ENCODE peak calls at places on chromosomes 7 and 10, in six cellular contexts. One of them, this sample, is unnamed.

GRCh38 chr10:7111089-7111488 is 299.7 kb downstream of the SFMBT2 start:
- DNase-seq in fibroblast of lung: no peak
- DNase-seq in hepatocyte: no peak
- DNase-seq in lower lobe of right lung: no peak
- DNase-seq in NB4: no peak
- DNase-seq in cardiac fibroblast: no peak
- DNase-seq in this sample: no peak

GRCh38 chr7:102093599-102094001 is 193.1 kb upstream of the SH2B2 start:
- DNase-seq in fibroblast of lung: no peak
- DNase-seq in hepatocyte: no peak
- DNase-seq in lower lobe of right lung: no peak
- DNase-seq in NB4: no peak
- DNase-seq in cardiac fibroblast: no peak
- DNase-seq in this sample: no peak

GRCh38 chr7:101684980-101685323 is 55.9 kb upstream of the MYL10 start:
- DNase-seq in fibroblast of lung: no peak
- DNase-seq in hepatocyte: no peak
- DNase-seq in lower lobe of right lung: no peak
- DNase-seq in NB4: no peak
- DNase-seq in cardiac fibroblast: no peak
- DNase-seq in this sample: no peak

GRCh38 chr7:135558337-135558767 is 635 bp downstream of the NUP205 start:
- DNase-seq in fibroblast of lung: peak
- DNase-seq in hepatocyte: peak
- DNase-seq in lower lobe of right lung: peak
- DNase-seq in NB4: peak
- DNase-seq in cardiac fibroblast: peak
- DNase-seq in this sample: peak

GRCh38 chr7:110170762-110171161 is 920.2 kb upstream of the LRRN3 start:
- DNase-seq in fibroblast of lung: peak
- DNase-seq in hepatocyte: peak
- DNase-seq in lower lobe of right lung: no peak
- DNase-seq in NB4: no peak
- DNase-seq in cardiac fibroblast: no peak
- DNase-seq in this sample: no peak

GRCh38 chr7:157010588-157011332 is at the start of gene MNX1:
- DNase-seq in fibroblast of lung: no peak
- DNase-seq in hepatocyte: peak
- DNase-seq in lower lobe of right lung: peak
- DNase-seq in NB4: no peak
- DNase-seq in cardiac fibroblast: no peak
- DNase-seq in this sample: no peak

GRCh38 chr10:3666525-3667302 is 118.3 kb downstream of the KLF6 start:
- DNase-seq in fibroblast of lung: no peak
- DNase-seq in hepatocyte: no peak
- DNase-seq in lower lobe of right lung: peak
- DNase-seq in NB4: peak
- DNase-seq in cardiac fibroblast: no peak
- DNase-seq in this sample: no peak

GRCh38 chr7:56483153-56483552 is 366.9 kb upstream of the NUPR2 start:
- DNase-seq in fibroblast of lung: no peak
- DNase-seq in hepatocyte: no peak
- DNase-seq in lower lobe of right lung: no peak
- DNase-seq in NB4: no peak
- DNase-seq in cardiac fibroblast: no peak
- DNase-seq in this sample: no peak

GRCh38 chr10:105358911-105359310 is 717.8 kb downstream of the SORCS3 start:
- DNase-seq in fibroblast of lung: no peak
- DNase-seq in hepatocyte: no peak
- DNase-seq in lower lobe of right lung: no peak
- DNase-seq in NB4: no peak
- DNase-seq in cardiac fibroblast: no peak
- DNase-seq in this sample: no peak

GRCh38 chr7:95493247-95493646 is 7.5 kb downstream of the ASB4 start:
- DNase-seq in fibroblast of lung: peak
- DNase-seq in hepatocyte: no peak
- DNase-seq in lower lobe of right lung: no peak
- DNase-seq in NB4: no peak
- DNase-seq in cardiac fibroblast: peak
- DNase-seq in this sample: no peak

GRCh38 chr10:115665549-115665948 is 572.4 kb downstream of the ATRNL1 start:
- DNase-seq in fibroblast of lung: peak
- DNase-seq in hepatocyte: no peak
- DNase-seq in lower lobe of right lung: no peak
- DNase-seq in NB4: no peak
- DNase-seq in cardiac fibroblast: peak
- DNase-seq in this sample: no peak

GRCh38 chr7:27129729-27130539 is 623 bp downstream of the HOXA4 start:
- DNase-seq in fibroblast of lung: no peak
- DNase-seq in hepatocyte: peak
- DNase-seq in lower lobe of right lung: peak
- DNase-seq in NB4: peak
- DNase-seq in cardiac fibroblast: no peak
- DNase-seq in this sample: no peak

GRCh38 chr7:7228472-7228871 is 46.1 kb downstream of the C1GALT1 start:
- DNase-seq in fibroblast of lung: no peak
- DNase-seq in hepatocyte: no peak
- DNase-seq in lower lobe of right lung: no peak
- DNase-seq in NB4: no peak
- DNase-seq in cardiac fibroblast: peak
- DNase-seq in this sample: no peak

GRCh38 chr10:26839966-26840627 is 20.7 kb downstream of the ABI1 start:
- DNase-seq in fibroblast of lung: peak
- DNase-seq in hepatocyte: no peak
- DNase-seq in lower lobe of right lung: no peak
- DNase-seq in NB4: no peak
- DNase-seq in cardiac fibroblast: no peak
- DNase-seq in this sample: no peak

GRCh38 chr7:24255139-24255538 is 28.9 kb upstream of the NPY start:
- DNase-seq in fibroblast of lung: no peak
- DNase-seq in hepatocyte: no peak
- DNase-seq in lower lobe of right lung: no peak
- DNase-seq in NB4: peak
- DNase-seq in cardiac fibroblast: no peak
- DNase-seq in this sample: no peak

GRCh38 chr10:25061711-25062455 is 45.5 kb downstream of the THNSL1 start:
- DNase-seq in fibroblast of lung: no peak
- DNase-seq in hepatocyte: peak
- DNase-seq in lower lobe of right lung: no peak
- DNase-seq in NB4: no peak
- DNase-seq in cardiac fibroblast: peak
- DNase-seq in this sample: peak

GRCh38 chr7:12722136-12722535 is 34.7 kb downstream of the ARL4A start:
- DNase-seq in fibroblast of lung: no peak
- DNase-seq in hepatocyte: no peak
- DNase-seq in lower lobe of right lung: no peak
- DNase-seq in NB4: peak
- DNase-seq in cardiac fibroblast: no peak
- DNase-seq in this sample: no peak

GRCh38 chr7:158000160-158000559 is 587.5 kb downstream of the PTPRN2 start:
- DNase-seq in fibroblast of lung: no peak
- DNase-seq in hepatocyte: no peak
- DNase-seq in lower lobe of right lung: no peak
- DNase-seq in NB4: no peak
- DNase-seq in cardiac fibroblast: no peak
- DNase-seq in this sample: no peak

GRCh38 chr10:31322647-31323046 is 3.6 kb downstream of the ZEB1 start:
- DNase-seq in fibroblast of lung: peak
- DNase-seq in hepatocyte: no peak
- DNase-seq in lower lobe of right lung: no peak
- DNase-seq in NB4: peak
- DNase-seq in cardiac fibroblast: peak
- DNase-seq in this sample: no peak

GRCh38 chr7:116324582-116324981 is 114.2 kb downstream of the TES start:
- DNase-seq in fibroblast of lung: no peak
- DNase-seq in hepatocyte: no peak
- DNase-seq in lower lobe of right lung: no peak
- DNase-seq in NB4: no peak
- DNase-seq in cardiac fibroblast: no peak
- DNase-seq in this sample: no peak

GRCh38 chr7:100875356-100875751 is 451 bp downstream of the SRRT start:
- DNase-seq in fibroblast of lung: no peak
- DNase-seq in hepatocyte: peak
- DNase-seq in lower lobe of right lung: no peak
- DNase-seq in NB4: peak
- DNase-seq in cardiac fibroblast: no peak
- DNase-seq in this sample: no peak

GRCh38 chr10:51244739-51245138 is 170.5 kb downstream of the PRKG1 start:
- DNase-seq in fibroblast of lung: peak
- DNase-seq in hepatocyte: peak
- DNase-seq in lower lobe of right lung: no peak
- DNase-seq in NB4: no peak
- DNase-seq in cardiac fibroblast: peak
- DNase-seq in this sample: peak

DNA sequence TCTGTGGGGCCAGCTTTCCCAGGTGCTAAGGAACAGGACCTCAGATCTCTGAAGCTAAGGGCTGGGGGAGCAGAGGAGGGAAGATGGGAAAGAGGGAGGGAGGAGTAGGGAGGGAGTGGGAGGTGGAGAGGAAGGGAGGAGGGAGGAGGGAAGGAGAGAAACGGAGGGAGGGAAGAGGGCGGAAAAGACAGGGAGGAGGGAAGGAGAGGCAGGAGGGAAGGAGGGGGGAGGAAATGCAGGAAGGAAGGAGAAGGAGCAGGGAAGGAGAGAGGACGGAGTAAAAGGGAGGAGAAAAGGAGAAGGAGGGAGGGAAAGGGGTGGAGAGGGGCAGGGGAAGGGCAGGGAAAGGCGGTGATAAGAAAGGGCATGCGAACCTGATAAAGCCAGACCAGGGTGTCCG is 71.0 kb upstream of the FAM20C start:
- DNase-seq in fibroblast of lung: no peak
- DNase-seq in hepatocyte: peak
- DNase-seq in lower lobe of right lung: no peak
- DNase-seq in NB4: no peak
- DNase-seq in cardiac fibroblast: no peak
- DNase-seq in this sample: no peak
- H3K4me3 ChIP-seq in fibroblast of lung: no peak
- H3K4me3 ChIP-seq in hepatocyte: no peak
- H3K4me3 ChIP-seq in lower lobe of right lung: no peak
- H3K4me3 ChIP-seq in NB4: no peak
- H3K4me3 ChIP-seq in cardiac fibroblast: no peak
- H3K4me3 ChIP-seq in this sample: no peak

DNA sequence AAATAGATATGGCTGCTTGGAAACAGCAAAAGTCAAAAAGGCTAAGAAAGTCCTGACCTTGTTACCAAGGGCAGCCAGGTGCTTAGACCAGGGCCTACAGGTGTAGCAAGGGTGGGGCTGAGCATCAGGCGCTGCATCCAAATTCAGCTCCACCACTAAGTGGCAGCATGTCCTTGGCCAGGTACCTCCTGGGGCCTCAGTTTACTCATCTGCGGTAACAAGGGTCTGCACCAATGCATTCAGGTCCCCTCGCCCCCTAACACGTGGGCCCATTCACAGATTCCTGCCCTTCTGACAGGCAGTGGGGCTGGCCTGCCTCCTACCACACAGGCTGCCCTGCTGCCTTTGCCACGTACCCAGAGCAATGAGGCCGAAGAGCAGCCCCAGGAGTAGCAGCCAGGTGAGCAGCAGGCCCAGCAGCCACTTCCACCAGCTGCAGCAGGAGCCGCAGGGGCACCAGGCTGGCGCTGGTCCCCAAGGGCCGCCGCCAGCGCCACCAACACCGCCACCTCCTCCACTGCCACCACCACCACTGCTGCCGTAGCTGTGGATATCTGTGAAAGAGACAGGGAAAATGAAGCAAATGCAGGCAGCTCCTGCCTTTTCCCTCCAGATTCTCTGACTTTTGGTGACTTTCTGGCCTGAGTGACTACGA is 28.9 kb downstream of the COL17A1 start:
- DNase-seq in fibroblast of lung: no peak
- DNase-seq in hepatocyte: no peak
- DNase-seq in lower lobe of right lung: no peak
- DNase-seq in NB4: no peak
- DNase-seq in cardiac fibroblast: no peak
- DNase-seq in this sample: no peak
- TF ChIP-seq CTCF in fibroblast of lung: no peak
- TF ChIP-seq CTCF in hepatocyte: no peak
- TF ChIP-seq CTCF in lower lobe of right lung: no peak
- TF ChIP-seq CTCF in NB4: no peak
- TF ChIP-seq CTCF in cardiac fibroblast: no peak
- TF ChIP-seq CTCF in this sample: no peak

GRCh38 chr7:52504546-52504945 is 530.9 kb upstream of the POM121L12 start:
- DNase-seq in fibroblast of lung: no peak
- DNase-seq in hepatocyte: no peak
- DNase-seq in lower lobe of right lung: no peak
- DNase-seq in NB4: no peak
- DNase-seq in cardiac fibroblast: no peak
- DNase-seq in this sample: no peak

GRCh38 chr7:52502281-52502680 is 533.2 kb upstream of the POM121L12 start:
- DNase-seq in fibroblast of lung: no peak
- DNase-seq in hepatocyte: no peak
- DNase-seq in lower lobe of right lung: no peak
- DNase-seq in NB4: no peak
- DNase-seq in cardiac fibroblast: no peak
- DNase-seq in this sample: no peak

GRCh38 chr7:52501696-52502095 is 533.7 kb upstream of the POM121L12 start:
- DNase-seq in fibroblast of lung: no peak
- DNase-seq in hepatocyte: no peak
- DNase-seq in lower lobe of right lung: no peak
- DNase-seq in NB4: no peak
- DNase-seq in cardiac fibroblast: no peak
- DNase-seq in this sample: no peak

GRCh38 chr7:52507546-52507945 is 527.9 kb upstream of the POM121L12 start:
- DNase-seq in fibroblast of lung: no peak
- DNase-seq in hepatocyte: no peak
- DNase-seq in lower lobe of right lung: no peak
- DNase-seq in NB4: peak
- DNase-seq in cardiac fibroblast: no peak
- DNase-seq in this sample: no peak

GRCh38 chr7:52506325-52506724 is 529.1 kb upstream of the POM121L12 start:
- DNase-seq in fibroblast of lung: no peak
- DNase-seq in hepatocyte: no peak
- DNase-seq in lower lobe of right lung: no peak
- DNase-seq in NB4: no peak
- DNase-seq in cardiac fibroblast: no peak
- DNase-seq in this sample: no peak
- H3K4me3 ChIP-seq in fibroblast of lung: no peak
- H3K4me3 ChIP-seq in hepatocyte: no peak
- H3K4me3 ChIP-seq in lower lobe of right lung: no peak
- H3K4me3 ChIP-seq in NB4: no peak
- H3K4me3 ChIP-seq in cardiac fibroblast: no peak
- H3K4me3 ChIP-seq in this sample: no peak

GRCh38 chr7:128400566-128400965 is 9.2 kb downstream of the IMPDH1 start:
- DNase-seq in fibroblast of lung: no peak
- DNase-seq in hepatocyte: no peak
- DNase-seq in lower lobe of right lung: no peak
- DNase-seq in NB4: no peak
- DNase-seq in cardiac fibroblast: no peak
- DNase-seq in this sample: no peak

GRCh38 chr7:128398016-128398840 is 11.6 kb downstream of the IMPDH1 start:
- DNase-seq in fibroblast of lung: peak
- DNase-seq in hepatocyte: peak
- DNase-seq in lower lobe of right lung: no peak
- DNase-seq in NB4: peak
- DNase-seq in cardiac fibroblast: peak
- DNase-seq in this sample: no peak

GRCh38 chr7:128399991-128400390 is 9.8 kb downstream of the IMPDH1 start:
- DNase-seq in fibroblast of lung: no peak
- DNase-seq in hepatocyte: no peak
- DNase-seq in lower lobe of right lung: no peak
- DNase-seq in NB4: no peak
- DNase-seq in cardiac fibroblast: no peak
- DNase-seq in this sample: no peak

GRCh38 chr7:128396357-128396756 is 13.4 kb downstream of the IMPDH1 start:
- DNase-seq in fibroblast of lung: no peak
- DNase-seq in hepatocyte: no peak
- DNase-seq in lower lobe of right lung: no peak
- DNase-seq in NB4: no peak
- DNase-seq in cardiac fibroblast: no peak
- DNase-seq in this sample: no peak

GRCh38 chr7:128398841-128399135 is 11.0 kb downstream of the IMPDH1 start:
- DNase-seq in fibroblast of lung: no peak
- DNase-seq in hepatocyte: no peak
- DNase-seq in lower lobe of right lung: no peak
- DNase-seq in NB4: no peak
- DNase-seq in cardiac fibroblast: no peak
- DNase-seq in this sample: no peak
- TF ChIP-seq CTCF in fibroblast of lung: no peak
- TF ChIP-seq CTCF in hepatocyte: no peak
- TF ChIP-seq CTCF in lower lobe of right lung: no peak
- TF ChIP-seq CTCF in NB4: no peak
- TF ChIP-seq CTCF in cardiac fibroblast: no peak
- TF ChIP-seq CTCF in this sample: no peak

This sample was measured in retinal pigment epithelial cell.